ENCODE peak calls at places on chromosomes 3 and 15, in four cellular contexts. One of them, this sample, is unnamed. For H3K4me1, the result is how much of the 10 kb centered on the place peaks cover.

GRCh38 chr3:4322635-4323034 is 19.5 kb downstream of the SETMAR start:
- DNase-seq in HepG2: peak
- DNase-seq in K562: no peak
- DNase-seq in GM12878: no peak
- DNase-seq in this sample: no peak

GRCh38 chr3:170909129-170909903 is 879 bp upstream of the EIF5A2 start:
- DNase-seq in HepG2: peak
- DNase-seq in K562: no peak
- DNase-seq in GM12878: no peak
- DNase-seq in this sample: no peak

GRCh38 chr3:196639517-196640500 is at the start of gene NRROS:
- DNase-seq in HepG2: no peak
- DNase-seq in K562: peak
- DNase-seq in GM12878: no peak
- DNase-seq in this sample: peak

GRCh38 chr3:71466483-71466882 is 117.0 kb downstream of the FOXP1 start:
- DNase-seq in HepG2: no peak
- DNase-seq in K562: peak
- DNase-seq in GM12878: no peak
- DNase-seq in this sample: no peak

GRCh38 chr3:16461463-16462245 is 51.8 kb downstream of the RFTN1 start:
- DNase-seq in HepG2: no peak
- DNase-seq in K562: no peak
- DNase-seq in GM12878: no peak
- DNase-seq in this sample: peak

GRCh38 chr15:34223904-34224596 is 766 bp upstream of the EMC4 start:
- DNase-seq in HepG2: no peak
- DNase-seq in K562: peak
- DNase-seq in GM12878: no peak
- DNase-seq in this sample: peak

GRCh38 chr15:44535509-44536297 is 1.2 kb upstream of the EIF3J start:
- DNase-seq in HepG2: peak
- DNase-seq in K562: no peak
- DNase-seq in GM12878: no peak
- DNase-seq in this sample: peak

GRCh38 chr3:13217736-13218540 is 144.7 kb upstream of the IQSEC1 start:
- DNase-seq in HepG2: peak
- DNase-seq in K562: no peak
- DNase-seq in GM12878: no peak
- DNase-seq in this sample: no peak

GRCh38 chr15:98896002-98896721 is 111.4 kb downstream of the PGPEP1L start:
- DNase-seq in HepG2: no peak
- DNase-seq in K562: no peak
- DNase-seq in GM12878: no peak
- DNase-seq in this sample: no peak

GRCh38 chr3:35664460-35664919 is 25.2 kb downstream of the ARPP21 start:
- DNase-seq in HepG2: no peak
- DNase-seq in K562: no peak
- DNase-seq in GM12878: peak
- DNase-seq in this sample: peak

GRCh38 chr3:171462224-171462623 is 2.0 kb upstream of the TNIK start:
- DNase-seq in HepG2: no peak
- DNase-seq in K562: no peak
- DNase-seq in GM12878: no peak
- DNase-seq in this sample: no peak

GRCh38 chr3:149016669-149017541 is 25.6 kb downstream of the GYG1 start:
- DNase-seq in HepG2: no peak
- DNase-seq in K562: no peak
- DNase-seq in GM12878: no peak
- DNase-seq in this sample: no peak

GRCh38 chr3:197960694-197961581 is 921 bp downstream of the LMLN start:
- DNase-seq in HepG2: no peak
- DNase-seq in K562: peak
- DNase-seq in GM12878: no peak
- DNase-seq in this sample: no peak

GRCh38 chr3:139020868-139021234 is at the start of gene PRR23B:
- DNase-seq in HepG2: peak
- DNase-seq in K562: peak
- DNase-seq in GM12878: no peak
- DNase-seq in this sample: peak

GRCh38 chr3:182046365-182046764 is 334.6 kb downstream of the SOX2 start:
- DNase-seq in HepG2: no peak
- DNase-seq in K562: peak
- DNase-seq in GM12878: no peak
- DNase-seq in this sample: no peak

GRCh38 chr3:13269711-13270378 is 150.3 kb downstream of the NUP210 start:
- DNase-seq in HepG2: no peak
- DNase-seq in K562: no peak
- DNase-seq in GM12878: no peak
- DNase-seq in this sample: no peak

GRCh38 chr3:32699429-32699828 is 14.4 kb downstream of the CNOT10 start:
- DNase-seq in HepG2: no peak
- DNase-seq in K562: peak
- DNase-seq in GM12878: no peak
- DNase-seq in this sample: no peak

GRCh38 chr3:178325330-178325729 is 210.9 kb upstream of the KCNMB2 start:
- DNase-seq in HepG2: no peak
- DNase-seq in K562: no peak
- DNase-seq in GM12878: no peak
- DNase-seq in this sample: peak

GRCh38 chr3:100875239-100875638 is 118.0 kb downstream of the ABI3BP start:
- DNase-seq in HepG2: no peak
- DNase-seq in K562: no peak
- DNase-seq in GM12878: no peak
- DNase-seq in this sample: peak

GRCh38 chr3:185688808-185689207 is 102.7 kb downstream of the SENP2 start:
- DNase-seq in HepG2: peak
- DNase-seq in K562: no peak
- DNase-seq in GM12878: no peak
- DNase-seq in this sample: peak

GRCh38 chr3:171427771-171428320 is 32.4 kb downstream of the TNIK start:
- DNase-seq in HepG2: no peak
- DNase-seq in K562: no peak
- DNase-seq in GM12878: no peak
- DNase-seq in this sample: no peak

GRCh38 chr3:94862703-94863102 is 799.8 kb downstream of the NSUN3 start:
- DNase-seq in HepG2: peak
- DNase-seq in K562: no peak
- DNase-seq in GM12878: no peak
- DNase-seq in this sample: peak

GRCh38 chr3:2765002-2765579 is 345.1 kb downstream of the IL5RA start:
- DNase-seq in HepG2: peak
- DNase-seq in K562: no peak
- DNase-seq in GM12878: no peak
- DNase-seq in this sample: peak

GRCh38 chr15:68652141-68652540 is 73.3 kb downstream of the CORO2B start:
- DNase-seq in HepG2: no peak
- DNase-seq in K562: no peak
- DNase-seq in GM12878: no peak
- DNase-seq in this sample: peak

GRCh38 chr3:27594096-27594690 is 110.0 kb upstream of the SLC4A7 start:
- DNase-seq in HepG2: no peak
- DNase-seq in K562: no peak
- DNase-seq in GM12878: no peak
- DNase-seq in this sample: no peak

GRCh38 chr3:37492977-37493471 is 318.6 kb upstream of the LRRFIP2 start:
- DNase-seq in HepG2: no peak
- DNase-seq in K562: no peak
- DNase-seq in GM12878: no peak
- DNase-seq in this sample: peak

GRCh38 chr3:61580982-61581654 is 19.7 kb downstream of the PTPRG start:
- DNase-seq in HepG2: no peak
- DNase-seq in K562: no peak
- DNase-seq in GM12878: no peak
- DNase-seq in this sample: no peak

GRCh38 chr3:101888653-101889052 is 39.3 kb downstream of the NFKBIZ start:
- DNase-seq in HepG2: no peak
- DNase-seq in K562: no peak
- DNase-seq in GM12878: no peak
- DNase-seq in this sample: no peak

GRCh38 chr15:83225449-83225848 is 17.8 kb upstream of the HDGFL3 start:
- DNase-seq in HepG2: no peak
- DNase-seq in K562: no peak
- DNase-seq in GM12878: no peak
- DNase-seq in this sample: no peak

GRCh38 chr3:23702198-23702597 is 103.6 kb upstream of the UBE2E1 start:
- DNase-seq in HepG2: no peak
- DNase-seq in K562: no peak
- DNase-seq in GM12878: no peak
- DNase-seq in this sample: no peak

GRCh38 chr3:66452247-66453040 is 48.4 kb downstream of the LRIG1 start:
- DNase-seq in HepG2: no peak
- DNase-seq in K562: no peak
- DNase-seq in GM12878: no peak
- DNase-seq in this sample: peak

GRCh38 chr3:66453525-66454463 is 47.0 kb downstream of the LRIG1 start:
- DNase-seq in HepG2: no peak
- DNase-seq in K562: no peak
- DNase-seq in GM12878: no peak
- DNase-seq in this sample: no peak

GRCh38 chr3:66454464-66454859 is 46.4 kb downstream of the LRIG1 start:
- DNase-seq in HepG2: no peak
- DNase-seq in K562: no peak
- DNase-seq in GM12878: no peak
- DNase-seq in this sample: no peak

GRCh38 chr3:66449411-66449931 is 51.4 kb downstream of the LRIG1 start:
- DNase-seq in HepG2: no peak
- DNase-seq in K562: no peak
- DNase-seq in GM12878: no peak
- DNase-seq in this sample: no peak

GRCh38 chr3:66450389-66451022 is 50.3 kb downstream of the LRIG1 start:
- DNase-seq in HepG2: no peak
- DNase-seq in K562: no peak
- DNase-seq in GM12878: no peak
- DNase-seq in this sample: no peak
- H3K4me1 ChIP-seq in HepG2: under half
- H3K4me1 ChIP-seq in K562: under half
- H3K4me1 ChIP-seq in GM12878: under half
- H3K4me1 ChIP-seq in this sample: under half

DNA sequence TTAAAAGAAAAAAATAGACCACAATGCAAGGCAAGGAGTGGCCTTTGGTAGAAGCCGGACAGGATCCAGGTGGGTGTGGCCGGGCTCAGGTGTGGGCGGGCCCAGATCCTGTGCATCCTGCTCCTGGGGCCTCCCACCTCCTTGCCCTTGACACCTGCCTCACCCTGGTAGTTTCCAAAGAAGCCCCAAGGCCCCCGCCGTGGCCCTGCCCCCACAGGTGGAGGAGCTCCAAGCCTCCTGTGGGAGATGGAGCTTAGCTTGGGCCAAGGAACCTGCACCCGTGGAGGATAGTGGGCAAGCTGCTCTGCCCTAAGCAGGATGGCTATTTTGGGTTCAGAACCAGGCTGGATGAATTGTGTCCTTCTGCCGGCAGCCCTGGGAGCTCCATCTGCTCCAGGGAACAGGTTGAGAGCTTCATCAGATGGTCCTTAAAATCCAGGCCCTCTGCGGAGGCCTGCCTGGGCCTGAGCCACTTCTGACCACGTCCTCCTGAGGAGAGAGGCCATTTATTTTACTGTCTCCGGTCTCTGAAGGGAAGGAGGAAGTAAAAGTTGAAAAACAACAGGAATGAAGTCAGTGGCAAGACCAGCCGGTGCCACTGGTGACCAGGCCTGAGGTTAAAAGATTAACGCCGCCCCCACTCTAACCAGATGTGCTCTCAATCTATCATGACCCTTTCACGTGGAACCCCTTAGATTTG is 53.9 kb upstream of the KLF13 start:
- DNase-seq in HepG2: no peak
- DNase-seq in K562: no peak
- DNase-seq in GM12878: no peak
- DNase-seq in this sample: peak
- TF ChIP-seq NFIC in HepG2: no peak
- TF ChIP-seq NFIC in K562: no peak
- TF ChIP-seq NFIC in GM12878: no peak
- TF ChIP-seq NFIC in this sample: no peak

GRCh38 chr15:66746231-66746605 is 44.2 kb downstream of the SMAD6 start:
- DNase-seq in HepG2: no peak
- DNase-seq in K562: no peak
- DNase-seq in GM12878: no peak
- DNase-seq in this sample: no peak
- H3K4me1 ChIP-seq in HepG2: half or more
- H3K4me1 ChIP-seq in K562: under half
- H3K4me1 ChIP-seq in GM12878: under half
- H3K4me1 ChIP-seq in this sample: under half

DNA sequence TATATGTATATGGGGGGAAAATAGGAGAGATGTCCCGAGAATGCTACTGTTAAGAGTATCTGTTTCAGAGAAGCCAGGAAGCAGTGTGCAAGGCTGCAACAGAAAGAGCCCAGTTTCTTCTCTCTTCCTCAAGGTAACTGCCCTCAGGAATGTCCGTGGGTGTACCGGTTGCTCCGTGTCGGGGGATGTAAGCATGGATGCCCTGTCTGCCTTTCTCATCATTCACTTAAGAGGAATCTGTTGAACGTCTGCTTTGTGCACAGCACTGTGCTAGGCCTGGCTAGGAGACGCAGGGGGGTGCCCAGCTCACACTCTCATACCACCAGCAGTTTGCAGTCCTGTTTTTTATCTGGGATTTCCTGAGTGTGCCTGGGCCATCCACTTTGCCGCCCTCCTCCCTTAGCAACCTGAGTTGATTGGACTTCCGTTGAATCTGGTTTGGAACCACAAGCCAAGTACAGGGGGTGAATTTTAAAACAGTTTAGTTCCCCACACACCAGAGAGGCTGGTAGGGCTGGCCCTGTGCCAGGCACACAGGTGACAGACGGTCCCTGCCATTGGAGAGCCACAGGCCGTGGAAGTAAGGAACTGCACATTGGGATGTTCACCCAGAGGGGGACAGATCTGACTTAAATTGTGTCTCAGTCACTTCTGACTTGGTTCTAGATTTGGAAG is 11.2 kb downstream of the BOC start:
- DNase-seq in HepG2: no peak
- DNase-seq in K562: no peak
- DNase-seq in GM12878: no peak
- DNase-seq in this sample: peak
- TF ChIP-seq NFIC in HepG2: no peak
- TF ChIP-seq NFIC in K562: peak
- TF ChIP-seq NFIC in GM12878: no peak
- TF ChIP-seq NFIC in this sample: no peak

DNA sequence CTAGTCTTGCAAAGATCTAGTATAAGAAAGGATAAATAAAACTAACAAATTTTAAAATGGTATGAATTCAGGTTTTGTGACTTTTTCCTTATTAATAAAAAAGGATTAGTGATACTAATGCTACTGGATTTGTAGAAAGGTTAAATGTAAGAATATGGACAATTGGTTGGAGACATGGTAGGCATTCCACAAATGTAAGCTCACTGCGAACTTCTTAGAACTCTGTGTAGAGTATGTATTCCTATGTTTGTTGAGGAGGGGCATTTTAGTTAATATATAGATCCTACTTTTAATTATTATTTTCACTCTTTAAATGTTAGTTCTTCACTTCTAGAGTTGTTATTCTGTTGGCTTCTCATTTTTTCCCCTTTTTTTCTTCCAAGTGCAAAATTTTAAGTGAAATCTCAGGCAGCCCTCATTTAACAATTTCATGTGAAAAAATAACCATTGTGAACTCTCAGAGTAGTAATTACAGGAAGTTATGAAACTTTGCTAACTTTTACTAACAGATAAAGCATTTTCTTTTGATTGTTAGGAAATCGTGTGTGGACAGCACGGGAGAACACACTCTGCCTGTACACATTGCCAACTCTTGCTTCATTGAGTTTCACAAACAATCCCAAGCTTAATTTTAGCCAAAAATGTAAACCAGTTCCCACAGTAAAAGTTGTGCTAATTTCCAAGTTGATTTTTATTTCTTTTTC is 414.5 kb downstream of the RBMS3 start:
- DNase-seq in HepG2: no peak
- DNase-seq in K562: no peak
- DNase-seq in GM12878: no peak
- DNase-seq in this sample: no peak
- H3K4me1 ChIP-seq in HepG2: under half
- H3K4me1 ChIP-seq in K562: under half
- H3K4me1 ChIP-seq in GM12878: under half
- H3K4me1 ChIP-seq in this sample: under half